ENCODE peak calls at places on chromosomes 4 and X, in seven cellular contexts. Y, H, X, P, B, J and O are unnamed samples.

GRCh38 chr4:22191565-22192301 is 243.2 kb upstream of the KCNIP4 start:
- DNase-seq in P (no peak), X (no peak), H (no peak), J (no peak), Y (peak), B (no peak), O (no peak)

GRCh38 chrX:103878466-103879151 is 46.6 kb upstream of the RAB9B start:
- DNase-seq in X (no peak), P (peak), H (no peak), Y (peak), J (peak), B (peak), O (peak)

GRCh38 chr4:185456131-185456530 is 15.4 kb downstream of the CCDC110 start:
- DNase-seq in P (no peak), B (no peak), J (no peak), Y (no peak), H (no peak), X (no peak), O (no peak)

GRCh38 chrX:101136235-101136634 is 38.2 kb downstream of the CENPI start:
- DNase-seq in X (no peak), B (no peak), J (peak), Y (peak), H (no peak), P (no peak), O (peak)

GRCh38 chrX:150544222-150544787 is 24.1 kb upstream of the MTM1 start:
- DNase-seq in H (peak), B (no peak), P (peak), J (no peak), Y (no peak), X (no peak), O (no peak)

GRCh38 chrX:153649178-153649914 is 2.3 kb downstream of the DUSP9 start:
- DNase-seq in Y (no peak), B (no peak), J (no peak), H (peak), X (peak), P (peak), O (peak)

GRCh38 chr4:7647932-7648812 is 213.4 kb upstream of the PSAPL1 start:
- DNase-seq in X (no peak), B (no peak), H (no peak), J (peak), P (no peak), Y (peak), O (no peak)

GRCh38 chrX:131270085-131270484 is 19.0 kb downstream of the IGSF1 start:
- DNase-seq in P (no peak), B (no peak), J (no peak), H (no peak), X (no peak), Y (no peak), O (no peak)

GRCh38 chrX:123408856-123409737 is 225.0 kb downstream of the GRIA3 start:
- DNase-seq in B (no peak), X (no peak), Y (peak), H (peak), P (no peak), J (no peak), O (no peak)

GRCh38 chr4:117971406-117971805 is 62.9 kb upstream of the NDST3 start:
- DNase-seq in Y (peak), J (no peak), B (no peak), X (peak), H (no peak), P (no peak), O (no peak)

GRCh38 chrX:152915541-152916241 is 17.8 kb downstream of the ZNF185 start:
- DNase-seq in H (peak), J (peak), Y (no peak), P (peak), B (no peak), X (peak), O (peak)

GRCh38 chr4:52863324-52863723 is 1.2 kb downstream of the RASL11B start:
- DNase-seq in B (no peak), P (peak), X (no peak), Y (no peak), J (no peak), H (no peak), O (no peak)

GRCh38 chrX:133523094-133523493 is 107.8 kb upstream of the GPC4 start:
- DNase-seq in B (no peak), H (no peak), J (no peak), X (no peak), Y (peak), P (peak), O (peak)

GRCh38 chrX:74924449-74925209 is 623 bp downstream of the NEXMIF start:
- DNase-seq in X (peak), J (no peak), Y (peak), P (peak), B (no peak), H (peak), O (peak)

GRCh38 chrX:50839730-50840129 is 25.7 kb upstream of the SHROOM4 start:
- DNase-seq in P (no peak), H (no peak), X (no peak), Y (no peak), J (no peak), B (no peak), O (no peak)

GRCh38 chr4:87521757-87522374 is 7.3 kb downstream of the SPARCL1 start:
- DNase-seq in X (no peak), P (no peak), H (peak), B (no peak), J (peak), Y (no peak), O (peak)

GRCh38 chr4:110618091-110619000 is 4.5 kb downstream of the PITX2 start:
- DNase-seq in X (no peak), B (no peak), J (no peak), P (peak), H (no peak), Y (no peak), O (peak)

GRCh38 chr4:6701371-6701770 is 7.7 kb downstream of the S100P start:
- DNase-seq in B (no peak), X (peak), H (no peak), J (no peak), Y (no peak), P (no peak), O (no peak)

GRCh38 chr4:27397886-27398285 is 537.2 kb downstream of the STIM2 start:
- DNase-seq in H (no peak), J (peak), B (peak), Y (peak), P (no peak), X (no peak), O (peak)

GRCh38 chrX:68997911-68998310 is 167.3 kb downstream of the PJA1 start:
- DNase-seq in Y (peak), B (no peak), P (no peak), H (no peak), X (no peak), J (peak), O (peak)

GRCh38 chrX:118420462-118420861 is 74.6 kb downstream of the WDR44 start:
- DNase-seq in B (no peak), H (peak), X (no peak), J (peak), Y (peak), P (no peak), O (peak)

GRCh38 chr4:21845663-21846062 is 102.9 kb downstream of the KCNIP4 start:
- DNase-seq in B (peak), Y (peak), J (peak), X (no peak), P (no peak), H (no peak), O (no peak)

GRCh38 chr4:130395871-130396270 is 1299.9 kb downstream of the C4orf33 start:
- DNase-seq in H (no peak), J (peak), B (no peak), X (no peak), Y (peak), P (no peak), O (peak)

GRCh38 chr4:172842759-172843158 is 325.9 kb upstream of the GALNT7 start:
- DNase-seq in B (no peak), Y (no peak), J (no peak), P (no peak), X (no peak), H (no peak), O (no peak)

GRCh38 chr4:71231753-71232420 is 106.9 kb upstream of the SLC4A4 start:
- DNase-seq in X (no peak), P (no peak), B (no peak), Y (peak), H (no peak), J (peak), O (no peak)

GRCh38 chr4:141356936-141357335 is 136.2 kb downstream of the ZNF330 start:
- DNase-seq in P (no peak), B (no peak), Y (no peak), H (no peak), J (no peak), X (no peak), O (no peak)

GRCh38 chr4:82948647-82949204 is 48.2 kb downstream of the THAP9 start:
- DNase-seq in J (peak), H (no peak), X (no peak), P (no peak), B (no peak), Y (peak), O (peak)

GRCh38 chr4:113332701-113333100 is 283.2 kb downstream of the ANK2 start:
- DNase-seq in H (no peak), P (no peak), Y (no peak), X (no peak), B (no peak), J (no peak), O (no peak)

GRCh38 chrX:48790477-48790876 is 4.1 kb downstream of the GATA1 start:
- DNase-seq in B (no peak), Y (no peak), X (no peak), H (no peak), J (no peak), P (no peak), O (no peak)

GRCh38 chrX:1649623-1650022 is 34.8 kb downstream of the ASMT start:
- DNase-seq in P (no peak), X (peak), B (no peak), Y (no peak), H (no peak), J (no peak), O (no peak)

GRCh38 chrX:104712515-104712914 is 146.5 kb downstream of the IL1RAPL2 start:
- DNase-seq in H (no peak), B (no peak), X (no peak), J (no peak), Y (no peak), P (no peak), O (peak)

GRCh38 chr4:55912249-55912648 is 36.5 kb upstream of the CEP135 start:
- DNase-seq in B (no peak), P (no peak), Y (no peak), J (no peak), X (no peak), H (no peak), O (peak)

DNA sequence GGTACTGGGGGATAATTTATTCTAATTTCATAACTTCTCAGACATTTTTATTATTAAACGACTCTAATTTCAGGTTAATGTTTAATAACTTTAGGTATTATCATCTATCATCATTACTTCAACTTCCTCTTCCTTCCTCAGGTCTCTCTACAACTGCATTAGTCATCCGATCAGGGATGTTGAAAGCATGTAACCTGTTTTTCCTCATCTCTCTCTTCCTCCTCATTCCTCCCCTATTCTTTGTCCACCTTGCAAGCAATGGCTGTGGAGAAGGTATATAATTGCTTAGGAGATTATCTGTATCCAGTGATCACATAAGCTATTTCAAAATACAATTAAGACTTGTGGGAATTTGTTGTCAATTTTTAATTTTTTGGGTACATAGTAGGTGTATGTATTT is 632.6 kb upstream of the DIAPH2 start:
- DNase-seq in X (no peak), P (no peak), H (no peak), Y (no peak), B (no peak), J (no peak), O (peak)
- H3K4me3 ChIP-seq in X (no peak), P (no peak), H (no peak), Y (no peak), B (no peak), J (no peak), O (no peak)

GRCh38 chr4:40720931-40721330 is 28.8 kb upstream of the NSUN7 start:
- DNase-seq in B (no peak), X (no peak), J (no peak), P (no peak), Y (no peak), H (no peak), O (no peak)

GRCh38 chr4:40720351-40720750 is 29.4 kb upstream of the NSUN7 start:
- DNase-seq in X (no peak), J (no peak), Y (no peak), P (no peak), B (no peak), H (no peak), O (no peak)

GRCh38 chr4:40721730-40722171 is 28.0 kb upstream of the NSUN7 start:
- DNase-seq in X (no peak), B (peak), J (peak), Y (peak), H (peak), P (no peak), O (peak)

GRCh38 chr4:40723728-40724127 is 26.0 kb upstream of the NSUN7 start:
- DNase-seq in J (no peak), P (no peak), H (no peak), X (no peak), B (no peak), Y (no peak), O (no peak)

DNA sequence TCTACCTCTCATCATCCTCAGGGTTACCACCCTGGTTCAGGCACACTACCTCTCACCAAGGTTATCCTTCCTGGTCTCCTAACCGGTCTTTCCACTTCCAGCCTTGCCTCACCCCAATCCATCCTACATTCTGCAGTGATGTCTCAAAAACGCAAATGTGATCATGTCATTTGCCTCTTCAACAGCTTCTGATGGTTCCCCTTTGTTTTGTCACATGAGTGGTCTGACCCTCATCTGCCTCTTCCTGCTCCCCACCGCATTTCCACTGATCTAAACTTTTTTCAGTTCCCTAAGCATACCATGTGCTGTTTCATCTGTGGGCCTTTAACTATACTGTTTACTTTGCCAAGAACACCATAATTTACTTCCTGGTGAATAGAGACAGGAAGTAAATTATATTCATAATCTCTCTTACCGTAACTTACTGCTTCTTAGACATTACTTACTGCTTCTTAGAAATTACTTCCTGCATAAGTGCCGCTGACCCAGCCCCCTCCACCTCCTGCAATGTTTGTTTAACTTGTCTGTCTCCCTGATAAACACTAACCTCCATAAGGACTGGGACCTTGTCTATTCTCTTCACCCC is 27.1 kb upstream of the NSUN7 start:
- DNase-seq in J (no peak), B (no peak), Y (no peak), P (no peak), H (peak), X (no peak), O (peak)
- TF ChIP-seq CTCF in J (no peak), B (no peak), Y (no peak), P (no peak), H (no peak), X (no peak), O (no peak)

GRCh38 chrX:53080628-53081580 is 1.3 kb upstream of the TSPYL2 start:
- DNase-seq in H (no peak), Y (no peak), B (no peak), J (peak), X (no peak), P (no peak), O (no peak)
- H3K4me3 ChIP-seq in H (no peak), Y (peak), B (peak), J (peak), X (no peak), P (peak), O (no peak)

GRCh38 chr4:104353481-104353880 is 141.2 kb downstream of the CXXC4 start:
- DNase-seq in Y (no peak), X (no peak), H (no peak), J (no peak), P (no peak), B (no peak), O (no peak)
- TF ChIP-seq CTCF in Y (no peak), X (no peak), H (no peak), J (no peak), P (no peak), B (no peak), O (no peak)

GRCh38 chr4:13985824-13986223 is 358.3 kb upstream of the BOD1L1 start:
- DNase-seq in P (no peak), B (no peak), H (no peak), J (peak), X (no peak), Y (no peak), O (no peak)

GRCh38 chr4:13989496-13989895 is 362.0 kb upstream of the BOD1L1 start:
- DNase-seq in J (no peak), X (no peak), Y (peak), H (no peak), P (no peak), B (no peak), O (peak)

GRCh38 chr4:13986533-13986932 is 359.0 kb upstream of the BOD1L1 start:
- DNase-seq in B (no peak), J (no peak), H (no peak), X (no peak), P (no peak), Y (no peak), O (no peak)

GRCh38 chr4:13990596-13991589 is 363.4 kb upstream of the BOD1L1 start:
- DNase-seq in B (no peak), P (peak), X (no peak), J (peak), Y (no peak), H (no peak), O (peak)

GRCh38 chr4:13988347-13989265 is 361.1 kb upstream of the BOD1L1 start:
- DNase-seq in P (no peak), X (no peak), H (no peak), J (peak), B (peak), Y (peak), O (peak)
- H3K4me3 ChIP-seq in P (no peak), X (no peak), H (no peak), J (no peak), B (no peak), Y (no peak), O (no peak)

GRCh38 chrX:11100281-11101035 is 10.7 kb upstream of the HCCS start:
- DNase-seq in X (peak), Y (peak), H (no peak), B (no peak), P (peak), J (peak), O (peak)
- TF ChIP-seq CTCF in X (peak), Y (peak), H (peak), B (peak), P (peak), J (peak), O (peak)

GRCh38 chr4:76084542-76084941 is 10.0 kb downstream of the ART3 start:
- DNase-seq in H (no peak), B (no peak), X (no peak), Y (no peak), P (peak), J (no peak), O (no peak)

GRCh38 chr4:76088719-76089118 is 14.2 kb downstream of the ART3 start:
- DNase-seq in H (no peak), Y (no peak), B (no peak), J (no peak), X (no peak), P (no peak), O (no peak)

GRCh38 chr4:76090241-76090691 is 15.8 kb downstream of the ART3 start:
- DNase-seq in P (no peak), B (peak), X (no peak), Y (peak), H (peak), J (peak), O (peak)

GRCh38 chr4:76083386-76083785 is 8.9 kb downstream of the ART3 start:
- DNase-seq in Y (no peak), H (no peak), J (no peak), X (no peak), B (no peak), P (no peak), O (peak)

GRCh38 chr4:76087007-76087769 is 12.7 kb downstream of the ART3 start:
- DNase-seq in P (peak), B (no peak), X (peak), Y (peak), H (peak), J (peak), O (peak)
- H3K4me3 ChIP-seq in P (no peak), B (no peak), X (peak), Y (no peak), H (no peak), J (no peak), O (no peak)

GRCh38 chrX:13277539-13277938 is 42.3 kb downstream of the ATXN3L start:
- DNase-seq in X (no peak), B (no peak), Y (no peak), J (no peak), P (no peak), H (no peak), O (no peak)
- TF ChIP-seq CTCF in X (no peak), B (no peak), Y (no peak), J (no peak), P (no peak), H (no peak), O (no peak)

GRCh38 chr4:78704317-78704716 is 71.8 kb upstream of the BMP2K start:
- DNase-seq in B (no peak), J (no peak), X (no peak), H (no peak), P (no peak), Y (no peak), O (no peak)

GRCh38 chr4:78706302-78706701 is 69.8 kb upstream of the BMP2K start:
- DNase-seq in Y (no peak), X (no peak), B (no peak), P (no peak), J (no peak), H (no peak), O (peak)

GRCh38 chr4:78704981-78705757 is 71.0 kb upstream of the BMP2K start:
- DNase-seq in J (peak), B (peak), P (no peak), Y (peak), X (no peak), H (no peak), O (peak)

GRCh38 chr4:78707793-78708192 is 68.4 kb upstream of the BMP2K start:
- DNase-seq in H (no peak), B (no peak), X (no peak), J (no peak), Y (no peak), P (no peak), O (no peak)

GRCh38 chr4:78707268-78707667 is 68.9 kb upstream of the BMP2K start:
- DNase-seq in X (no peak), Y (no peak), J (no peak), P (no peak), B (no peak), H (no peak), O (no peak)
- H3K4me3 ChIP-seq in X (no peak), Y (no peak), J (no peak), P (no peak), B (no peak), H (no peak), O (no peak)